ENCODE peak calls at places on chromosomes 3 and 15, in five cellular contexts. H is A549, I is GM12878, M is IMR-90, S is K562. W is an unnamed sample.

GRCh38 chr3:9397911-9398714 is 698 bp downstream of the SETD5 start:
- DNase-seq in H (no peak), S (peak; percentile 50), M (peak; percentile 29), I (no peak), W (peak; percentile 30)

GRCh38 chr3:197151562-197151961 is 121.9 kb upstream of the MELTF start:
- DNase-seq in M (peak; percentile 78), I (no peak), S (peak; percentile 25), H (no peak), W (no peak)

GRCh38 chr15:36965561-36966342 is 134.6 kb downstream of the MEIS2 start:
- DNase-seq in S (no peak), M (no peak), H (no peak), I (no peak), W (no peak)

GRCh38 chr3:13011369-13012227 is 61.6 kb downstream of the IQSEC1 start:
- DNase-seq in I (peak; percentile 92), S (peak; percentile 51), M (no peak), H (no peak), W (no peak)

GRCh38 chr3:160756907-160757623 is 1.0 kb downstream of the PPM1L start:
- DNase-seq in H (no peak), I (no peak), M (no peak), S (no peak), W (peak; percentile 4)

GRCh38 chr3:42159706-42160472 is 68.7 kb downstream of the TRAK1 start:
- DNase-seq in I (no peak), M (no peak), S (peak; percentile 66), H (peak; percentile 81), W (peak; percentile 86)

GRCh38 chr15:59250249-59250648 is 43.6 kb downstream of the LDHAL6B start:
- DNase-seq in I (no peak), H (no peak), M (no peak), S (no peak), W (no peak)

GRCh38 chr3:72288955-72289707 is 504.2 kb upstream of the PROK2 start:
- DNase-seq in I (no peak), S (peak; percentile 28), M (peak; percentile 57), H (no peak), W (peak; percentile 84)

GRCh38 chr3:31895471-31895870 is 85.6 kb downstream of the OSBPL10 start:
- DNase-seq in M (peak; percentile 73), S (no peak), H (no peak), I (no peak), W (no peak)

GRCh38 chr3:58198804-58199203 is 12.0 kb downstream of the DNASE1L3 start:
- DNase-seq in S (no peak), I (no peak), H (no peak), M (no peak), W (no peak)

GRCh38 chr3:10928396-10928960 is 64.1 kb upstream of the SLC6A1 start:
- DNase-seq in H (no peak), I (no peak), S (no peak), M (no peak), W (peak; percentile 62)

GRCh38 chr3:94269763-94270162 is 206.9 kb downstream of the NSUN3 start:
- DNase-seq in M (no peak), H (no peak), S (no peak), I (no peak), W (no peak)

GRCh38 chr3:42007785-42008184 is 45.9 kb upstream of the ULK4 start:
- DNase-seq in M (no peak), H (no peak), I (no peak), S (no peak), W (no peak)

GRCh38 chr3:23944007-23944760 is 902 bp upstream of the NR1D2 start:
- DNase-seq in I (no peak), H (no peak), M (no peak), S (no peak), W (no peak)

GRCh38 chr3:78405745-78406144 is 1362.1 kb downstream of the ROBO1 start:
- DNase-seq in S (no peak), H (no peak), I (no peak), M (no peak), W (no peak)

GRCh38 chr15:91908401-91908800 is 54.9 kb downstream of the SLCO3A1 start:
- DNase-seq in S (no peak), H (no peak), I (no peak), M (peak; percentile 63), W (no peak)

GRCh38 chr3:160450846-160451245 is 1.3 kb upstream of the TRIM59 start:
- DNase-seq in S (no peak), I (no peak), M (peak; percentile 93), H (no peak), W (peak; percentile 29)

GRCh38 chr15:54082836-54083492 is 104.7 kb downstream of the UNC13C start:
- DNase-seq in I (no peak), H (no peak), S (peak; percentile 15), M (peak; percentile 0), W (peak; percentile 48)

GRCh38 chr3:43194490-43195115 is 88.7 kb upstream of the POMGNT2 start:
- DNase-seq in M (no peak), H (no peak), I (no peak), S (no peak), W (no peak)

GRCh38 chr15:96699871-96700401 is 369.4 kb downstream of the NR2F2 start:
- DNase-seq in H (no peak), M (no peak), I (no peak), S (no peak), W (no peak)

GRCh38 chr15:65690778-65691177 is 69.0 kb downstream of the SLC24A1 start:
- DNase-seq in I (no peak), M (no peak), S (no peak), H (no peak), W (no peak)

GRCh38 chr3:169694117-169694516 is 30.6 kb upstream of the MECOM start:
- DNase-seq in S (no peak), H (no peak), M (peak; percentile 8), I (no peak), W (no peak)

GRCh38 chr3:163916596-163917560 is 1161.4 kb downstream of the SI start:
- DNase-seq in M (no peak), H (no peak), I (no peak), S (no peak), W (peak; percentile 3)

GRCh38 chr3:190486908-190487607 is 26.8 kb upstream of the IL1RAP start:
- DNase-seq in M (no peak), I (no peak), H (no peak), S (no peak), W (no peak)

GRCh38 chr3:183394150-183394549 is 34.3 kb downstream of the MCF2L2 start:
- DNase-seq in M (no peak), I (no peak), H (no peak), S (no peak), W (no peak)

GRCh38 chr15:77898811-77899730 is 178.4 kb downstream of the TBC1D2B start:
- DNase-seq in S (peak; percentile 43), I (no peak), H (no peak), M (no peak), W (no peak)

GRCh38 chr15:72319360-72319984 is 485 bp downstream of the CELF6 start:
- DNase-seq in M (peak; percentile 47), I (no peak), H (peak; percentile 82), S (no peak), W (no peak)

GRCh38 chr3:158570999-158571702 is at the start of gene MLF1:
- DNase-seq in S (peak; percentile 99), H (peak; percentile 95), M (peak; percentile 93), I (peak; percentile 42), W (peak; percentile 98)

GRCh38 chr15:93614446-93615104 is 525.6 kb upstream of the RGMA start:
- DNase-seq in M (no peak), S (no peak), I (no peak), H (no peak), W (no peak)

GRCh38 chr3:105997800-105998526 is 129.2 kb upstream of the CBLB start:
- DNase-seq in H (no peak), M (peak; percentile 95), I (no peak), S (no peak), W (no peak)

GRCh38 chr3:157475921-157476395 is 27.3 kb downstream of the VEPH1 start:
- DNase-seq in I (no peak), H (no peak), S (no peak), M (peak; percentile 93), W (no peak)

GRCh38 chr3:157472648-157473047 is 30.6 kb downstream of the VEPH1 start:
- DNase-seq in S (no peak), M (no peak), I (no peak), H (no peak), W (no peak)

GRCh38 chr3:157467165-157467564 is 30.5 kb downstream of the PTX3 start:
- DNase-seq in I (no peak), M (peak; percentile 56), H (no peak), S (no peak), W (no peak)

GRCh38 chr3:157469571-157470294 is 33.1 kb downstream of the PTX3 start:
- DNase-seq in I (no peak), M (no peak), S (no peak), H (no peak), W (no peak)

GRCh38 chr3:157471051-157471450 is 32.2 kb downstream of the VEPH1 start:
- DNase-seq in S (no peak), M (peak; percentile 33), H (no peak), I (no peak), W (no peak)
- TF ChIP-seq RCOR1 in S (no peak), M (no peak), H (no peak), I (no peak), W (no peak)

GRCh38 chr3:44576661-44577060 is 8.1 kb upstream of the ZNF660 start:
- DNase-seq in I (no peak), M (no peak), H (no peak), S (no peak), W (no peak)
- TF ChIP-seq RCOR1 in I (no peak), M (no peak), H (no peak), S (no peak), W (no peak)

DNA sequence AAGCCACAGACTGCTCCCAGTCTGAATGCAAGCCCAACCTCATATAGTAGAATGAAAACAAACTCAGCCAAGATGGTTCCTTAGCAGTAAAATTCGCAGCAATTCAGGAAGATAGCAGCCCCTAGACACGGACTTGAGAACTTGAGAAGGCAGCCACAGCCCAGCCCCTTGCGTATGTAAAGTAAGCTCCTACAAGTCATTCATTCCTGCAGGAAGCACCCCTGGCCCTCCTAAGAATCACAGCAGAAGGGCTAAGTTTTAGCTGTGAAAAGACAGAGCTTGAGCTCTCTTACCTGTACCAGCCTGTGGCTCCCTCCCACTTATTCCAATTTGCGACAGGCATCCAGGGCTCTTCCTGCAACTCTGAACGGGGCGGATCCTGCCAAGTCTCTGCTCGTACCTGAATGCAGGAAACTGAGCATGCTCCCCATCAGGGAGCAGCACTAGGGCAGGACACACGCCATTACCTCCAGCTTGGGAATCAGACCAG is 136.4 kb downstream of the MAGI1 start:
- DNase-seq in H (no peak), I (no peak), M (no peak), S (no peak), W (no peak)
- TF ChIP-seq RCOR1 in H (no peak), I (no peak), M (no peak), S (no peak), W (no peak)

DNA sequence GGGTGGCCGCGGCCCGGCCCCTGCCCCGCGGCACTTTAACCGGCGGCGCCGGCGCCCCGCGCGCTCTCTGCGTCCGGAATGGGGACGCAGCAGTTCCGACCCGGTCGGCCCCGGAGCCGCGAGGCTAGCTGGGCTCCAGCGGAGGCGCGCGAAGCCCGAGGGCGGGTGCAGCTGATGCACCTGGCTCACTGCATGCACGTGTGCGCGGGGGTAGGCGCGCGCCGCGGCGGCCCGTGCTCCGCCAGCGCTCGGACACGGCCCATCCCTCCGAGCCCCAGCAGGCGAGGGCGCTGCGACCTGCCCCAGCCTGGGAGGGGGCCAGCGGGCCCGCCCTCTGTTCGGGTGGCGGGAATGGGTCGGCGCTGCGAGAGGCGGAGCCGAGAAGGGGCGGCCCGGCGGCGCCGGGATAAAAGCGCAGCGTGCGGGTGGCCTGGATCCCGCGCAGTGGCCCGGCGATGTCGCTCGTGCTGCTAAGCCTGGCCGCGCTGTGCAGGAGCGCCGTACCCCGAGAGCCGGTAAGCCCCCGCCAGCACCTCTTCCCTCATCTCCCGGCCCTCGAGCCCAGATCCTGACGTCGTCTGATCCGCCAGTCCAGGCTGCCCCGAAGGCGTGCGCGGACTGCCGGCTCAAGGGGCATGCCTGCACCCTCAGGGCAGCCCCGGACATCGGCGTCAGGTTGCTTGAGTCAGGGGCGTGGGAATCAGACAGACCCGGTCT is at the start of the genes CHDH and IL17RB:
- DNase-seq in I (no peak), S (peak; percentile 58), M (no peak), H (peak; percentile 38), W (peak; percentile 83)
- TF ChIP-seq RCOR1 in I (no peak), S (no peak), M (no peak), H (no peak), W (no peak)

W was measured in SK-N-SH.